ENCODE peak calls at places on chromosomes 2 and 18, in seven cellular contexts. Q is LNCaP clone FGC, P is tibial artery, T is GM12865, D is K562, J is prostate gland, N is GM23338. I is an unnamed sample.

GRCh38 chr2:3043726-3044125 is 333.9 kb downstream of the EIPR1 start:
- DNase-seq in N (no peak), T (no peak), P (no peak), J (no peak), Q (no peak), D (no peak), I (no peak)

GRCh38 chr2:38797276-38797675 is 19.3 kb downstream of the GEMIN6 start:
- DNase-seq in N (no peak), P (no peak), Q (no peak), T (no peak), D (no peak), J (no peak), I (no peak)

GRCh38 chr2:240229603-240230423 is 89.4 kb upstream of the OTOS start:
- DNase-seq in N (no peak), Q (no peak), J (no peak), T (no peak), D (no peak), P (no peak), I (peak; percentile 75)

GRCh38 chr2:18829331-18829902 is 240.0 kb upstream of the NT5C1B start:
- DNase-seq in P (no peak), J (peak; percentile 37), N (no peak), D (no peak), T (no peak), Q (peak; percentile 80), I (peak; percentile 22)

GRCh38 chr2:227339098-227339599 is 14.1 kb downstream of the MFF start:
- DNase-seq in P (no peak), D (no peak), J (no peak), T (no peak), N (no peak), Q (no peak), I (peak; percentile 40)

GRCh38 chr2:101111917-101112771 is 39.0 kb downstream of the TBC1D8 start:
- DNase-seq in J (no peak), N (no peak), Q (no peak), P (no peak), T (no peak), D (no peak), I (no peak)

GRCh38 chr2:112910219-112910618 is 746 bp upstream of the IL37 start:
- DNase-seq in J (no peak), D (no peak), P (no peak), N (no peak), T (no peak), Q (no peak), I (no peak)

GRCh38 chr2:23498941-23499340 is 114.0 kb downstream of the KLHL29 start:
- DNase-seq in T (no peak), J (no peak), Q (no peak), D (no peak), N (no peak), P (no peak), I (no peak)

GRCh38 chr2:157837851-157838441 is 38.2 kb downstream of the ACVR1 start:
- DNase-seq in P (peak; percentile 23), J (peak; percentile 61), Q (peak; percentile 50), T (no peak), N (no peak), D (no peak), I (no peak)

GRCh38 chr18:24168496-24168895 is 29.6 kb downstream of the CABYR start:
- DNase-seq in J (no peak), Q (no peak), T (no peak), D (no peak), N (no peak), P (no peak), I (no peak)

GRCh38 chr18:55546873-55547704 is 40.9 kb downstream of the TCF4 start:
- DNase-seq in P (peak; percentile 22), T (no peak), Q (no peak), J (no peak), N (no peak), D (no peak), I (no peak)

GRCh38 chr2:109511168-109511567 is 102.6 kb downstream of the SEPTIN10 start:
- DNase-seq in P (no peak), D (no peak), J (no peak), Q (no peak), T (peak; percentile 48), N (no peak), I (no peak)

DNA sequence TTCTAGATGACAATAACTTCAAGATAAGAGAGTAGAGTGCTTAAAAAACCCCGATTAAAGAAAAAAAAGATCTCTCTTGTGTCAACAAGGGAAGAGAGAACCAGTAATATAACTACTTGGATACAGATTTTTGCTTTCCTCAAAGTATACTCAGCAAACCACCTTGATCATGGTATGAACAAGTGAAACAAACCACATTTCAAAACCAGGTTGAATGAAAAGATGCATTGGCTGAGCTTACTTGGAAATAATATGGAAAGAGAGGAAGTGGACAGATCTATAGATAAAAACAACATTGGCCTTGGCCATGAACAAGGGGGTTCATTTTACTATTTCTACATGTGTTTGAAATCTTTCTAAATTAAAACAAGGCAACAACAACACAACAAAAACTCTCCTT is 50.1 kb downstream of the ATP8B1 start:
- DNase-seq in D (no peak), T (no peak), P (no peak), N (no peak), J (no peak), Q (no peak), I (no peak)
- H3K4me3 ChIP-seq in D (no peak overlapping the region), T (no peak overlapping the region), P (no peak overlapping the region), N (no peak overlapping the region), J (no peak overlapping the region), Q (no peak overlapping the region), I (no peak overlapping the region)

GRCh38 chr18:7566587-7567486 is at the start of gene PTPRM:
- DNase-seq in P (peak; percentile 95), Q (no peak), N (peak; percentile 79), D (peak; percentile 91), T (peak; percentile 46), J (peak; percentile 80), I (no peak)
- TF ChIP-seq CTCF in P (peak; percentile 90), Q (peak; percentile 76), N (peak; percentile 51), D (peak; percentile 71), T (peak; percentile 21), J (peak; percentile 62), I (peak; percentile 11)

GRCh38 chr2:41727152-41727551 is 320.7 kb upstream of the PKDCC start:
- DNase-seq in N (no peak), Q (no peak), P (no peak), T (no peak), D (no peak), J (no peak), I (no peak)
- H3K4me3 ChIP-seq in N (no peak overlapping the region), Q (no peak overlapping the region), P (no peak overlapping the region), T (no peak overlapping the region), D (no peak overlapping the region), J (no peak overlapping the region), I (no peak overlapping the region)

DNA sequence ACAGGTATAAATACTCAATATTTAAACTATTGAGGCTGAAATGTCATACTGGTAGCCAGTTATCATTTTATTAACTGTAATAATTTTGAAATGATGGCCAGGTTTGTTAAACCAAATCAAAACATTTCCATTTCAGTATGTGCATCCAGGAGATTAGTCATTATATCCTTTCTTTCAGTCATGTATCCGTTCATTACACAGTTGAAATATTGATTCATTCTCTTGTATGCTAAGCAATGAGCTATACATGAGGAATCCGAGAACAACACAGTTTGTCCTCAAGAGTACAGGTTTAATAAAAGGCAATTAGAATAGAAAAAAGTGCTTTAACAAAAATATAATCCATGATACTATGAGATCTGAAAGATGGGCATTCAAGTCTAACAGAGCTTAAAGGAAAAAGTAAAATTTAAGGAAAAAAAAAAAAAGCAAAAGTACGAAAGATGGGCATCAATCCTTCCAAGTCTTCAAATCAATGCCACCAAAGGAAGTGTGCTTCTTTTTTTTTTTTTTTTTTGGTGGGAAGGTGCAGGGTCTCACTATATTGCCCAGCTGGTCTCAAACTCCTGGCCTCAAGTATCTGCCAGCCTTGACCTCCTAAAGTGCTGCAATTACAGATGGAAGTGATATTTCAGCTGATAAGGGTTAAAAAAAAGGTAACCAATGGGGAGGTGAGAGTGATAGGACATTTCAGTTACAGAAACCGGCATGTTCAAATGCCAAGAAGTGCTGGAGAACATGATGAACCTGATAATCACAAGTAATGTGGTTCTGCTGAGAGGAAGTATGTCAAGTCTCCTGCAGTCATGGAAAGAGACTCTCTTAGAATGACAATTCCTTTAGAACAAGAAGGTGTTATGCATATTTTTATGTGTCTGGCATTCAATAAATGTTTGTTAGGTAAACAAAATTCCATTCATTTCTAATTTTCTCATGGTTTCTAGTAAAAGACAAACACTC is 35.8 kb downstream of the PUM2 start:
- DNase-seq in J (no peak), T (no peak), D (no peak), Q (no peak), P (no peak), N (peak; percentile 30), I (no peak)
- TF ChIP-seq CTCF in J (no peak), T (no peak), D (no peak), Q (no peak), P (no peak), N (no peak), I (no peak)

DNA sequence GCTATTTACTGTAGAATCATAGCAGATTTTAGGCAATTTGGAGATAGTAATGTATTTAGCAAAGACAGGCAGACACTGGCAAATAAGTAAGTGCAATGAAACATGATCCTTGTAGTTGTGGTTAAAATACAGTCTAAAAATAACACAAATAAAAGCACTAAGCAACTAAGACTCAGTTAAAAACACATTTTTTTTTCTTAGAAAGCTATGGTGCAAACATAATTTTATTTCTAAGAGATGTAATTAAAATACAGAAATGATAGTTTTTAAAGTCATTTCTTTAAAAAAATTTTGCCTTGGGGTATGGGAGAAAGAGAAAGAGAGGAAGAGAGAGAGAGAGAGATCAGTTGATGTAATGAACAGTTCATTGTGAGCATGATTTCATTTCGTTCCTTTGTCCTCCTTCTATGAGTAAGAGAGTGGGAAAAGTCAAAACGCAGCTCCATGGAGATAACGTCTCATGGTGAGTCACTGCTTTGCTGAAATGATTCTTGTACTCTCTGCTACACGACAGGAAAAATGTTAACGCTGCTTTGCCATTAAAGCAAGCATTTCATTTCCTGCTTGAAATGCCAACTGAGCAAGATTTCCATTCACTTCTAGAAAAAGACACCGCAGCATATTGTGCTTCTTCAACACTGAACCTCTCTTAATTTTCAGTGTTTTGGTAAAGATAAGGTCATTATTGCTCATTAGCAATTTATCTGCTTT is 61.3 kb upstream of the PGAP1 start:
- DNase-seq in J (peak; percentile 12), P (no peak), T (peak; percentile 38), Q (no peak), D (no peak), N (peak; percentile 28), I (peak; percentile 91)
- H3K4me3 ChIP-seq in J (no peak overlapping the region), P (no peak overlapping the region), T (no peak overlapping the region), Q (no peak overlapping the region), D (no peak overlapping the region), N (no peak overlapping the region), I (no peak overlapping the region)

GRCh38 chr2:178109813-178110212 is 2.4 kb upstream of the RBM45 start:
- DNase-seq in J (no peak), T (peak; percentile 46), P (no peak), Q (no peak), D (peak; percentile 29), N (peak; percentile 74), I (no peak)
- TF ChIP-seq CTCF in J (no peak), T (peak; percentile 45), P (peak; percentile 35), Q (peak; percentile 54), D (peak; percentile 59), N (peak; percentile 60), I (peak; percentile 62)

DNA sequence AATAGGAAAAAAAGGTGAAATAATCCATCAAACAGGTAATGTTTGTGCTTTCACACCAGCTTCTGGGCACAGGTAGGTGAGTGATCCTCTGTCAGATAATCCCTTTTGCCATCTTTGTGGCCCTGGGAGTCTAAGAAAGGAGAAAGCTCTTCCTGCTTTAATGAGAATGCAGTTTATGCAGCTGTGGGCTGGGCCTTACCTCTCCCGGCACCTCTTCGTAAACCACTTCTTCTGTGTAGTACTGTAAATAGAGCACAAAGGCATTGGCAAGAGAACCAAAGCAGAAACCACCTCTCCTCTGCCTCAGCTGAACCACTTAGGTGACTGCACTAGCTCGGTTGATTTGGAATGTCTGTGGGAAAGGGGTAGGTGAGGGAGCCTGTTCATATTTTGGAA is 4.9 kb downstream of the NEB start:
- DNase-seq in T (no peak), N (no peak), Q (no peak), D (no peak), P (no peak), J (no peak), I (no peak)
- H3K4me3 ChIP-seq in T (no peak overlapping the region), N (no peak overlapping the region), Q (no peak overlapping the region), D (no peak overlapping the region), P (no peak overlapping the region), J (no peak overlapping the region), I (no peak overlapping the region)